ENCODE peak calls at places on chromosome 3, in ten cellular contexts. One of them, this sample, is unnamed.

GRCh38 chr3:3559786-3560185 is 239.4 kb upstream of the LRRN1 start:
- DNase-seq in stimulated activated CD4-positive, alpha-beta T cell treated with anti-CD3 and anti-CD28 coated beads, Interleukin-4, amount 100 ng/mL, for 4 hours: no peak
- DNase-seq in A172: no peak
- DNase-seq in GM12865: no peak
- DNase-seq in HEK293T: no peak
- DNase-seq in OCI-LY7: no peak
- DNase-seq in NB4: no peak
- DNase-seq in Calu3: no peak
- DNase-seq in NCI-H2081: no peak
- DNase-seq in LHCN-M2: no peak
- DNase-seq in this sample: no peak

GRCh38 chr3:46546896-46547440 is 19.1 kb downstream of the LRRC2 start:
- DNase-seq in GM12865: no peak
- DNase-seq in LHCN-M2: no peak
- DNase-seq in Calu3: no peak
- DNase-seq in A172: no peak
- DNase-seq in NB4: no peak
- DNase-seq in NCI-H2081: no peak
- DNase-seq in OCI-LY7: peak
- DNase-seq in stimulated activated CD4-positive, alpha-beta T cell treated with anti-CD3 and anti-CD28 coated beads, Interleukin-4, amount 100 ng/mL, for 4 hours: no peak
- DNase-seq in HEK293T: no peak
- DNase-seq in this sample: no peak

GRCh38 chr3:81863714-81864113 is 102.3 kb upstream of the GBE1 start:
- DNase-seq in GM12865: no peak
- DNase-seq in NCI-H2081: no peak
- DNase-seq in HEK293T: no peak
- DNase-seq in OCI-LY7: no peak
- DNase-seq in stimulated activated CD4-positive, alpha-beta T cell treated with anti-CD3 and anti-CD28 coated beads, Interleukin-4, amount 100 ng/mL, for 4 hours: no peak
- DNase-seq in Calu3: no peak
- DNase-seq in A172: no peak
- DNase-seq in LHCN-M2: no peak
- DNase-seq in NB4: no peak
- DNase-seq in this sample: no peak

GRCh38 chr3:108123326-108123725 is 32.5 kb upstream of the CD47 start:
- DNase-seq in A172: no peak
- DNase-seq in LHCN-M2: no peak
- DNase-seq in NB4: no peak
- DNase-seq in GM12865: no peak
- DNase-seq in stimulated activated CD4-positive, alpha-beta T cell treated with anti-CD3 and anti-CD28 coated beads, Interleukin-4, amount 100 ng/mL, for 4 hours: no peak
- DNase-seq in OCI-LY7: no peak
- DNase-seq in NCI-H2081: no peak
- DNase-seq in HEK293T: no peak
- DNase-seq in Calu3: no peak
- DNase-seq in this sample: no peak

GRCh38 chr3:53913401-53913800 is 21.7 kb upstream of the SELENOK start:
- DNase-seq in NB4: no peak
- DNase-seq in LHCN-M2: no peak
- DNase-seq in Calu3: no peak
- DNase-seq in HEK293T: no peak
- DNase-seq in A172: no peak
- DNase-seq in NCI-H2081: peak
- DNase-seq in stimulated activated CD4-positive, alpha-beta T cell treated with anti-CD3 and anti-CD28 coated beads, Interleukin-4, amount 100 ng/mL, for 4 hours: no peak
- DNase-seq in OCI-LY7: no peak
- DNase-seq in GM12865: no peak
- DNase-seq in this sample: no peak

GRCh38 chr3:58526124-58526957 is 10.6 kb downstream of the ACOX2 start:
- DNase-seq in stimulated activated CD4-positive, alpha-beta T cell treated with anti-CD3 and anti-CD28 coated beads, Interleukin-4, amount 100 ng/mL, for 4 hours: no peak
- DNase-seq in NCI-H2081: no peak
- DNase-seq in A172: peak
- DNase-seq in NB4: peak
- DNase-seq in OCI-LY7: no peak
- DNase-seq in HEK293T: no peak
- DNase-seq in LHCN-M2: peak
- DNase-seq in GM12865: no peak
- DNase-seq in Calu3: peak
- DNase-seq in this sample: no peak

GRCh38 chr3:44555753-44556152 is 760 bp downstream of the ZKSCAN7 start:
- DNase-seq in GM12865: peak
- DNase-seq in OCI-LY7: no peak
- DNase-seq in NCI-H2081: no peak
- DNase-seq in LHCN-M2: peak
- DNase-seq in HEK293T: no peak
- DNase-seq in NB4: no peak
- DNase-seq in A172: no peak
- DNase-seq in stimulated activated CD4-positive, alpha-beta T cell treated with anti-CD3 and anti-CD28 coated beads, Interleukin-4, amount 100 ng/mL, for 4 hours: no peak
- DNase-seq in Calu3: no peak
- DNase-seq in this sample: no peak

GRCh38 chr3:132245547-132245946 is 71.7 kb upstream of the ACP3 start:
- DNase-seq in GM12865: peak
- DNase-seq in A172: no peak
- DNase-seq in LHCN-M2: no peak
- DNase-seq in Calu3: peak
- DNase-seq in HEK293T: no peak
- DNase-seq in NB4: no peak
- DNase-seq in stimulated activated CD4-positive, alpha-beta T cell treated with anti-CD3 and anti-CD28 coated beads, Interleukin-4, amount 100 ng/mL, for 4 hours: no peak
- DNase-seq in OCI-LY7: no peak
- DNase-seq in NCI-H2081: no peak
- DNase-seq in this sample: no peak

GRCh38 chr3:69370156-69370944 is 15.5 kb downstream of the FRMD4B start:
- DNase-seq in Calu3: peak
- DNase-seq in NCI-H2081: peak
- DNase-seq in LHCN-M2: peak
- DNase-seq in stimulated activated CD4-positive, alpha-beta T cell treated with anti-CD3 and anti-CD28 coated beads, Interleukin-4, amount 100 ng/mL, for 4 hours: no peak
- DNase-seq in GM12865: peak
- DNase-seq in NB4: peak
- DNase-seq in A172: peak
- DNase-seq in OCI-LY7: no peak
- DNase-seq in HEK293T: no peak
- DNase-seq in this sample: peak

This sample was measured in heart left ventricle.